ENCODE peak calls at places on chromosomes 13 and 19, in six cellular contexts. A, K, G, F, V and L are unnamed samples.

GRCh38 chr19:58129284-58129683 is 21.3 kb downstream of the ZNF329 start:
- DNase-seq in A (no peak), K (no peak), G (no peak), F (no peak), V (no peak), L (no peak)

GRCh38 chr19:57709616-57710015 is 612 bp upstream of the ZNF154 start:
- DNase-seq in A (no peak), K (no peak), G (no peak), F (no peak), V (no peak), L (no peak)

GRCh38 chr13:73025212-73026012 is 33.4 kb upstream of the KLF5 start:
- DNase-seq in A (no peak), K (no peak), G (no peak), F (no peak), V (no peak), L (peak)

GRCh38 chr13:20125129-20125782 is 35.6 kb downstream of the GJA3 start:
- DNase-seq in A (no peak), K (no peak), G (no peak), F (no peak), V (no peak), L (peak)

GRCh38 chr19:42480335-42481095 is 37.8 kb upstream of the CXCL17 start:
- DNase-seq in A (no peak), K (no peak), G (no peak), F (peak), V (peak), L (peak)

GRCh38 chr19:40165362-40165937 is 25.8 kb upstream of the MAP3K10 start:
- DNase-seq in A (no peak), K (peak), G (peak), F (peak), V (peak), L (peak)

GRCh38 chr13:109700176-109700575 is 86.2 kb downstream of the IRS2 start:
- DNase-seq in A (peak), K (peak), G (no peak), F (no peak), V (peak), L (peak)

GRCh38 chr19:42601811-42602443 is 7.2 kb upstream of the CEACAM8 start:
- DNase-seq in A (peak), K (no peak), G (no peak), F (no peak), V (no peak), L (peak)

GRCh38 chr13:101530293-101530692 is 77.8 kb downstream of the ITGBL1 start:
- DNase-seq in A (no peak), K (no peak), G (no peak), F (no peak), V (no peak), L (peak)

GRCh38 chr13:110361365-110361911 is 54.4 kb downstream of the COL4A2 start:
- DNase-seq in A (no peak), K (peak), G (no peak), F (no peak), V (no peak), L (peak)

GRCh38 chr13:27203854-27204253 is 32.2 kb upstream of the USP12 start:
- DNase-seq in A (no peak), K (peak), G (no peak), F (peak), V (no peak), L (peak)
- H3K4me3 ChIP-seq in A (no peak), K (no peak), G (no peak), F (no peak), V (no peak), L (no peak)

GRCh38 chr19:35053667-35054293 is 12.3 kb downstream of the HPN start:
- DNase-seq in A (no peak), K (no peak), G (no peak), F (no peak), V (no peak), L (no peak)

GRCh38 chr19:35054626-35055025 is 13.1 kb downstream of the HPN start:
- DNase-seq in A (no peak), K (no peak), G (no peak), F (no peak), V (no peak), L (no peak)

GRCh38 chr19:35058370-35058769 is 16.8 kb downstream of the HPN start:
- DNase-seq in A (no peak), K (no peak), G (no peak), F (no peak), V (no peak), L (no peak)

GRCh38 chr19:35056513-35057063 is 15.1 kb downstream of the HPN start:
- DNase-seq in A (no peak), K (no peak), G (no peak), F (no peak), V (no peak), L (no peak)

DNA sequence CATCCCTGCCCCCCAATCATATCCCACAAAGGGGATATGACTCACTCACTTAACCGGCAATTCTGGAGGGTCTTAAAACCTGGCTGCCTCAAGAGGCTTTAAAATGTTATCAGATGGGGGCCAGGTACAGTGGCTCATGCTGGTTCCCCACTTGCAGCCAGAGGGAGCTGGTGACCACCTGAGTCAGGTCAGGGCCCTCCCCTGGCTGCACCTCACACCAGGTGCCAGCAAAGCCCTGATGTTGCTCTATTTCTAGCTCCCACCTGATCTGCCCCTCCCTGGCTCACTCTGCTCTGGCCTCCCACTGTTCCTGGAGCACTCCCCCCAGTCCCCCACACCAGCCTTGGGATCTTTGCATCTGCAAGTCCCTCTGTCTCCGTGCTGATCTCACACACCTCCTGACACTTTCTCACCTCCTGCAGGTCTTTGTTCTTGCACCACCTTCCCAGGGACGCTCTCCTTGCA is 14.2 kb downstream of the HPN start:
- DNase-seq in A (no peak), K (no peak), G (no peak), F (no peak), V (no peak), L (no peak)
- TF ChIP-seq CTCF in A (peak), K (no peak), G (peak), F (no peak), V (no peak), L (no peak)

GRCh38 chr13:43783820-43784219 is 3.0 kb downstream of the ENOX1 start:
- DNase-seq in A (no peak), K (no peak), G (no peak), F (no peak), V (no peak), L (peak)
- H3K4me3 ChIP-seq in A (no peak), K (no peak), G (no peak), F (no peak), V (no peak), L (no peak)

GRCh38 chr13:33080962-33081655 is 64.9 kb downstream of the KL start:
- DNase-seq in A (no peak), K (no peak), G (no peak), F (no peak), V (no peak), L (peak)
- TF ChIP-seq CTCF in A (no peak), K (no peak), G (no peak), F (no peak), V (no peak), L (no peak)

DNA sequence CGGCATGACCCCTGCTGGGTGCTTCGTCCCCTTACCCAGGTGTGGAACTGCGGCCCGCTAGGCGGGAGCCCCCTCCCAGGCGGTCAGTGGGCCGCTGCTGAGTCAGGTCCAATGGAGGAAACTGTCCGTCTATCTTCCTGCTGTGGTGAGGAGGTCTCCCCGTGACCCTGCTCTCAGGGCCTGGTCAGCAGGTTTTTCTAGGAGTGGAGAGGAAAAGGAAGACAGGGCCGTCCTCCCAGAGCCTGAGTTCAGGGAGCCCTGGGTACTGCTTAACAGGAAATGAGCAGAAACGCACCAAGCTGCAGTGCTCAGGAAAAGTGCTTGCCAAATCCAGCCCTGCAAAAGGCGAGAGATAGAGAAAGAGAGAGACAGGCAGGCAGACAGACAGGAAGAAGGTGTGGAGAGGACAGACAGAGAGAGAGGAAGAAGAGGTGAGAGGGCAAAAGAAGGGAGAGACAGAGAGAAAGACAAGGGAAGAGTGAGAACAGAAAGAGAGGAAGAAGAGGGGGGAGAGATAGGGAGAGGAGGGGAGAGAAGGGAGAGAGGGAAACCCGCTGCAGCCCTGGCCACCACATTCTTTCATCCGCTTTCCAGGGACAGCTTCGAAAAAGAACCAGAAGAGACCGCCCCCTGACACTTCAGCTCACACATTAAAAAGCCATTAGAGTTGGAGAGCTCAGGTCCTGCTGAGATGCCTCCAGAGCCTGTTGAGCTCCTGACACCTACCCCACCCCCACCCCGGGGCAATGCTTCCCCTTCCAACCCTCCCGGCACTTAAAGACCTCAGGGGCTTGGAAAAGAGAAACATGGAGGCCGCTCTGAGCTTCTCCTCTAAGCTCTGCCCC is 10.1 kb downstream of the SH3GL1 start:
- DNase-seq in A (no peak), K (no peak), G (no peak), F (no peak), V (no peak), L (peak)
- H3K4me3 ChIP-seq in A (peak), K (no peak), G (no peak), F (no peak), V (peak), L (peak)

GRCh38 chr13:22120646-22121045 is 449.8 kb downstream of the FGF9 start:
- DNase-seq in A (no peak), K (no peak), G (no peak), F (no peak), V (no peak), L (no peak)
- TF ChIP-seq CTCF in A (no peak), K (no peak), G (no peak), F (no peak), V (no peak), L (no peak)

GRCh38 chr13:99258210-99258860 is at the start of gene GPR18:
- DNase-seq in A (no peak), K (no peak), G (no peak), F (no peak), V (no peak), L (no peak)
- H3K4me3 ChIP-seq in A (no peak), K (no peak), G (no peak), F (no peak), V (no peak), L (no peak)